ENCODE peak calls at places on chromosomes 13 and 19, in four cellular contexts. P, C, X and O are unnamed samples.

GRCh38 chr13:109586509-109587346 is 199.7 kb downstream of the IRS2 start:
- DNase-seq in P (no peak), C (no peak), X (no peak), O (no peak)

GRCh38 chr13:113976711-113977684 is 3.1 kb upstream of the C13orf46 start:
- DNase-seq in P (no peak), C (no peak), X (no peak), O (no peak)

GRCh38 chr19:14366529-14366928 is 14.7 kb upstream of the ADGRE5 start:
- DNase-seq in P (peak; percentile 81), C (peak; percentile 51), X (peak; percentile 27), O (peak; percentile 84)

GRCh38 chr13:21150013-21150412 is 26.3 kb downstream of the SKA3 start:
- DNase-seq in P (no peak), C (no peak), X (no peak), O (no peak)

GRCh38 chr19:2242092-2242537 is 5.5 kb downstream of the SF3A2 start:
- DNase-seq in X (no peak), P (no peak), C (no peak), O (no peak)

GRCh38 chr19:45321848-45322247 is 827 bp downstream of the CKM start:
- DNase-seq in C (no peak), P (no peak), X (no peak), O (no peak)

GRCh38 chr13:87893982-87894527 is 222.9 kb downstream of the SLITRK5 start:
- DNase-seq in X (no peak), C (no peak), P (no peak), O (no peak)

GRCh38 chr19:18590273-18591272 is 2.0 kb downstream of the REX1BD start:
- DNase-seq in P (peak; percentile 70), C (peak; percentile 89), X (peak; percentile 56), O (no peak)

GRCh38 chr13:93496985-93497673 is 270.5 kb downstream of the GPC6 start:
- DNase-seq in P (no peak), C (peak; percentile 77), X (no peak), O (no peak)

GRCh38 chr13:29901714-29902631 is 51.6 kb upstream of the UBL3 start:
- DNase-seq in X (no peak), C (no peak), P (no peak), O (peak; percentile 52)
- TF ChIP-seq CTCF in X (no peak), C (no peak), P (no peak), O (no peak)

DNA sequence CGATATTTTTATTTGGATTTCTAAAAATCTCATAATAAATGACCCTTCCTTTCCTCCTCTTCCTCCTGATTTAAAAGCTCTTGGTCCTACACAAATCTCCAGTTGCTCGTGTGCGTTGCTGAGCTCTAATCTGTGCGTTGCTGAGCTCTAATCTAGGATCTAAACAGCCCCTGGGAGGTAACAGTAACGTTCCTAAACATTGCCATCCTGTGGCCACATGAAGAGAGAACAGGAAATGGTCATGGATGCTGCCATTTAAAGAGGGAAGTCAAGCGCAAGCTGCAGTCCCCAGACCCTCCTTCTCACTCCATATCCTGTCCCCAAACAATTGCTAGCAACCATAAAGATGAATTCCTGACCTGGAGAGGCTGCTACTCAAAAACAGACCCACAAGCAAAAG is 170.8 kb downstream of the NUFIP1 start:
- DNase-seq in X (no peak), C (peak; percentile 69), P (no peak), O (no peak)
- TF ChIP-seq CTCF in X (peak; percentile 45), C (peak; percentile 56), P (peak; percentile 3), O (no peak)

DNA sequence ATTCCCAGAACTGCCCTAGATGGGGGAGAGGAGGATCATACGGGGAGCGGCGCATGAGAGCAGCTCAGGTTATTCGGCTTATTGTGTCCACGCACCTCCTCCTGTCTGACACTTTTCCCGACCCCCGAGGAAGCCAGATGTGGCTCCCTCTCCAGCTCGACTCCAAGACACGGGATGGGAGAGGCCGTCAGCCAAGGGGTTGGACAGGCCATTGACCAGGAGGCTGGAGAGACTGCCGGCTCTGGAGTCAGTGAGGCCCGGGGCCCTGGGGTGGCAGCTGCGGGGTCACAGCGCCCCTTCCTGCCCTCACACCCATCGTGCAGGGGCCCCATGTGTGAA is 2.9 kb downstream of the DMKN start:
- DNase-seq in X (no peak), P (no peak), C (no peak), O (no peak)
- TF ChIP-seq CTCF in X (no peak), P (no peak), C (no peak), O (peak; percentile 52)

GRCh38 chr19:39540333-39540673 is 342 bp upstream of the EID2 start:
- DNase-seq in P (no peak), C (no peak), X (no peak), O (no peak)
- TF ChIP-seq CTCF in P (no peak), C (no peak), X (no peak), O (peak; percentile 35)

GRCh38 chr19:30968841-30969399 is 380.3 kb downstream of the TSHZ3 start:
- DNase-seq in X (no peak), P (no peak), C (no peak), O (no peak)

GRCh38 chr19:30969586-30969985 is 379.6 kb downstream of the TSHZ3 start:
- DNase-seq in C (no peak), X (no peak), P (no peak), O (no peak)

GRCh38 chr19:30968210-30968609 is 381.0 kb downstream of the TSHZ3 start:
- DNase-seq in C (no peak), X (no peak), P (no peak), O (no peak)
- TF ChIP-seq CTCF in C (peak; percentile 23), X (no peak), P (no peak), O (no peak)

DNA sequence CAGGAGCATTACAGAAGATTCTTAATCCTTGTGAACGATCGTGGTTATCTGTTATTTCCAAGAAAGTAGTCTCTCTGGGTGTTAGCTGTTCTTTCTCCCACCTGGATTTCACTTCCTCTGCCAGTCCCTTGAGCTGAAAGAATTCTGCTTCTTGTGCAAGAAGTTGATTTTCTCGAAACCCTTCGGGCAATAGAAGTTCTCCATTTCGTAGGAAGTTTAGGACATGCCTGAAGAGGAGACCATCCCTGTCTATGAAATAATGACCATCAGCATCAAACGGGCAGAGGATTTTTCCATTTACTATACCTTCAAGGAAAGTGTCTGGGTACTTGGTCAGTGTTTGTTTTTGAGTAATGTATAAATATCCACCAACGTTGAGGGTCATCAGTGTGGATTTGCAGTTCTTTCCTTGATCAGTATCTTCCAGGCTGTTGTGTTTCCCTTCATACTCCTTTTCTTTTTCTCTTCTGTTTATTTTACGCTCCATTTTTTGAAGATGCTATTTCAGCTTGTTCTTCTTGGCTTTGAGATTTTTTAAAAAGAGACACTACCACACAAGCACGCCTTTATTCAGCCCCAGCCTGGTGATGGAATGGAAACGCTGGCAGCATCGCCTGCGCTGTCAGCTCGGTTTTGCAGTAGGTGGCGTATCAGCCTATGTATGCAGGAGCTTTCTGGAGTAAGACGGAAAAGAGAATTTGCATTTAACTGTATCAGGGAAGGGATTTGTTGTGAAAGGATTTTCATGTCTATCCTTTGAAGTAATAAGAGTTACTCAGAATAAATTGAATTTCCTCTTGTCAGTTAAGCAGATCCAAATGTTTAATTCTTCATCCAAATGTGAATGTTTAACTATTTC is 6.5 kb downstream of the KCTD4 start:
- DNase-seq in P (no peak), X (no peak), C (no peak), O (no peak)
- TF ChIP-seq CTCF in P (no peak), X (no peak), C (peak; percentile 44), O (no peak)

GRCh38 chr19:46721269-46722003 is 4.5 kb upstream of the PRKD2 start:
- DNase-seq in X (no peak), P (no peak), C (peak; percentile 76), O (no peak)
- TF ChIP-seq CTCF in X (peak; percentile 30), P (no peak), C (peak; percentile 41), O (no peak)

DNA sequence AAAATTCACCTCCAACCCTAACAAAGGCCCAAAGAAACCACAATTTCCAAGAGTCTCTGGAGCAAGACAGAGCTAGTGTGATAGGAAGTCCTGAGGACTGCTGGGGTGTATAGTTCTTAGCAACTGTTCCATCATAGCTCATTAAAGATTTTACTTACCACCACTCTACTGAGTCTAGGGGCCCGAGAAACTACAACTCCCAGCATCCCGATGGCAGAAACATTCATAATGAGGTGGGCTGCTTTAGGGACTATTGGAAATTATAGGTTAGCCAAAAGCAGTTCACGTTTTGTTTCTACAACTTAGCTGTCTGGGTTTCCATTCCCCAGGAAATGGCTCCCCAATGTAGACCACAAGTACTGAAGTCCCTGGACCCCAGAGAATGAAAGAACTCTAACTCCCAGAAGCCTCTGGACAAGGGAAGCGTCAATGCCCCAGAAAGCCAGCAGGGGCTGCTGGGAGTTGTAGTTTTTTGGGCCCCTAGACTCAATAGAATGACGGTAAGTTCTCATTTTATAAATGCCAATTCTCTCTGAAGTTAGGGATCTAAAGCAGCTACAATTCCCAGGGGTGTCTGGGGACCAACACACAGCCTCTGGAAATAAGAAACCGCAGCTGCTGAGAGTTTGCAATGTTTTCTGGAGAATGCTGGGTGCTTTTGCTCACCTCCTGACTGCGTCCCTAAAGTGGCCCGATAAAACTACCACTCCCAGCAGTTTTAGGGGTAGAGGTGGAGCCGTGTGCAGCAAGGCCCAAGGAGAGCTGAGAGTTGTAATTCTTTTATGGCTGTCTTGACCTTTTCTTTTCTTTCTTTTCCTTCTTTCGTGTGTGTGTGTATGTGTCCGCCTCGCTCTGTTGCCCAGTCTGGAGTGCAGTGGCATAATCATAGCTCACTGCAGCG is 11.1 kb downstream of the FTL start:
- DNase-seq in P (no peak), X (no peak), C (peak; percentile 72), O (no peak)
- TF ChIP-seq CTCF in P (no peak), X (no peak), C (no peak), O (no peak)

GRCh38 chr13:106355866-106356265 is 179.6 kb downstream of the EFNB2 start:
- DNase-seq in X (no peak), P (no peak), C (no peak), O (no peak)
- TF ChIP-seq CTCF in X (no peak), P (no peak), C (no peak), O (no peak)

DNA sequence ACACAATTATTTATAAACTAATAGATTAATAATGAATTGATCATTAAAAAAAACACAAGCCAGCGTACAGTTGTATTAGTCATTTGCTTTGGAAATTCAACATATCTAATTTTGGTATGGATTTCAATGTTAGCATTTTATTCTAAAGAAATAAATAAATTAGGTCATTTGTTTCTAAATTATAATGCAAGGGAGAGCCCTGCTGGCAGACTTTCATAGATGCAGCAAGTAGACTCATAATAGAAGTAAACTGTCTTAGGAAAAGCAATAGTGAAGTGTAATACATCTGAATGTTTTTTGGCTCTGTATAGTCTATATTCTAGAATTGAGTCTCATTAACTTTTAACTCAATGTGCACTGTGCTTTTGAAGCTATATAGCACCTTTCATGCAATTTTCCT is 982.4 kb upstream of the MIR17HG start:
- DNase-seq in C (no peak), X (no peak), P (no peak), O (no peak)
- TF ChIP-seq CTCF in C (peak; percentile 44), X (no peak), P (no peak), O (no peak)